ENCODE peak calls at places on chromosomes 11 and 22, in ten cellular contexts. B, E, Z, M, D, P, X, G, U and Q are unnamed samples. For H3K4me1, the result is how much of the 10 kb centered on the place peaks cover.

GRCh38 chr11:131686836-131687235 is 316.4 kb downstream of the NTM start:
- DNase-seq in B (no peak), E (no peak), Z (no peak), M (no peak), D (no peak), P (no peak), X (no peak), G (no peak), U (no peak), Q (no peak)

GRCh38 chr22:20672732-20673131 is 101.2 kb upstream of the SERPIND1 start:
- DNase-seq in B (no peak), E (no peak), Z (no peak), M (no peak), D (no peak), P (no peak), X (no peak), G (no peak), U (no peak), Q (no peak)

GRCh38 chr11:86443415-86443814 is 68.7 kb downstream of the CCDC81 start:
- DNase-seq in B (no peak), E (no peak), Z (no peak), M (no peak), D (no peak), P (no peak), X (no peak), G (no peak), U (no peak), Q (no peak)

GRCh38 chr22:43313497-43314474 is 29.4 kb downstream of the SCUBE1 start:
- DNase-seq in B (no peak), E (no peak), Z (no peak), M (peak), D (peak), P (no peak), X (no peak), G (no peak), U (no peak), Q (no peak)

GRCh38 chr11:65419773-65420481 is 2.7 kb upstream of the NEAT1 start:
- DNase-seq in B (peak), E (no peak), Z (peak), M (peak), D (peak), P (peak), X (peak), G (peak), U (peak), Q (peak)

GRCh38 chr11:126870021-126870420 is 130.5 kb downstream of the KIRREL3 start:
- DNase-seq in B (no peak), E (no peak), Z (no peak), M (no peak), D (no peak), P (no peak), X (no peak), G (no peak), U (no peak), Q (no peak)

GRCh38 chr11:124470516-124471231 is 25.2 kb upstream of the OR8B8 start:
- DNase-seq in B (no peak), E (no peak), Z (no peak), M (no peak), D (no peak), P (no peak), X (no peak), G (no peak), U (no peak), Q (no peak)

GRCh38 chr22:27220349-27220748 is 563.0 kb downstream of the MIAT start:
- DNase-seq in B (no peak), E (no peak), Z (no peak), M (no peak), D (no peak), P (no peak), X (no peak), G (no peak), U (no peak), Q (no peak)

GRCh38 chr22:19523240-19524169 is 705 bp downstream of the CLDN5 start:
- DNase-seq in B (no peak), E (peak), Z (no peak), M (peak), D (peak), P (no peak), X (no peak), G (peak), U (no peak), Q (no peak)

GRCh38 chr11:77074205-77074604 is 7.4 kb downstream of the CAPN5 start:
- DNase-seq in B (no peak), E (no peak), Z (peak), M (no peak), D (no peak), P (peak), X (no peak), G (no peak), U (no peak), Q (no peak)

GRCh38 chr22:17171313-17172171 is 12.5 kb upstream of the HDHD5 start:
- DNase-seq in B (peak), E (peak), Z (peak), M (peak), D (peak), P (peak), X (peak), G (peak), U (peak), Q (peak)

GRCh38 chr11:72724851-72725730 is 27.1 kb downstream of the ARAP1 start:
- DNase-seq in B (peak), E (peak), Z (peak), M (peak), D (peak), P (peak), X (peak), G (no peak), U (peak), Q (peak)

GRCh38 chr22:33859311-33859710 is 61.0 kb downstream of the LARGE1 start:
- DNase-seq in B (no peak), E (no peak), Z (no peak), M (no peak), D (no peak), P (no peak), X (no peak), G (no peak), U (no peak), Q (no peak)

GRCh38 chr11:12885717-12886226 is 123.3 kb upstream of the RASSF10 start:
- DNase-seq in B (no peak), E (no peak), Z (no peak), M (no peak), D (no peak), P (no peak), X (no peak), G (no peak), U (no peak), Q (no peak)

GRCh38 chr11:72751293-72752087 is 718 bp downstream of the ARAP1 start:
- DNase-seq in B (peak), E (no peak), Z (peak), M (no peak), D (peak), P (no peak), X (no peak), G (no peak), U (no peak), Q (no peak)

DNA sequence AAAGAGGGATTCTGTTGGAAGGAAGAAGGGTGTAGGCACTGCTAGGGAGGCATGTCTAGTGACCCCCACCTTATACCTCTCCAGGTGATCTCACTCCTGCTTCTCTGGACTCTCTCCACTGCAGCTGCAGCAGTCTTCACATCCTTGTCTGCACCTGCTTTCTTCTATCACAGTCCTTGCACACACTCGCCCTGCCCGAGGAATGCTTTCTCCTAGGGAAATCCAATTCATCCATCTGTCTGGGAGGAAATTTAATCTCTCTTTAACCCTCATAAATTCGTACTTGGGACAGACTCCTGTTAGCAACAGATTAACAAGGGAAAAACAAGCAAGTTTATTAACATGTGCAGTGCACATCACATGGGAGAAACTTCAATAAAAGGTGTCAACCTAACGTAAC is 11.4 kb upstream of the RCN1 start:
- DNase-seq in B (no peak), E (no peak), Z (no peak), M (no peak), D (no peak), P (no peak), X (no peak), G (no peak), U (no peak), Q (no peak)
- H3K27ac ChIP-seq in B (no peak), E (no peak), Z (no peak), M (no peak), D (no peak), P (no peak), X (no peak), G (no peak), U (no peak), Q (no peak)

GRCh38 chr11:69275178-69275577 is 18.8 kb upstream of the MYEOV start:
- DNase-seq in B (no peak), E (no peak), Z (no peak), M (no peak), D (no peak), P (no peak), X (no peak), G (no peak), U (no peak), Q (no peak)
- H3K4me1 ChIP-seq in B (under half), E (under half), Z (under half), M (under half), D (under half), P (under half), X (under half), G (under half), U (under half), Q (under half)

GRCh38 chr11:330307-330693 is 9.6 kb upstream of the IFITM3 start:
- DNase-seq in B (no peak), E (no peak), Z (no peak), M (no peak), D (peak), P (no peak), X (no peak), G (no peak), U (no peak), Q (no peak)
- H3K27ac ChIP-seq in B (no peak), E (no peak), Z (no peak), M (no peak), D (peak), P (no peak), X (no peak), G (no peak), U (no peak), Q (no peak)

DNA sequence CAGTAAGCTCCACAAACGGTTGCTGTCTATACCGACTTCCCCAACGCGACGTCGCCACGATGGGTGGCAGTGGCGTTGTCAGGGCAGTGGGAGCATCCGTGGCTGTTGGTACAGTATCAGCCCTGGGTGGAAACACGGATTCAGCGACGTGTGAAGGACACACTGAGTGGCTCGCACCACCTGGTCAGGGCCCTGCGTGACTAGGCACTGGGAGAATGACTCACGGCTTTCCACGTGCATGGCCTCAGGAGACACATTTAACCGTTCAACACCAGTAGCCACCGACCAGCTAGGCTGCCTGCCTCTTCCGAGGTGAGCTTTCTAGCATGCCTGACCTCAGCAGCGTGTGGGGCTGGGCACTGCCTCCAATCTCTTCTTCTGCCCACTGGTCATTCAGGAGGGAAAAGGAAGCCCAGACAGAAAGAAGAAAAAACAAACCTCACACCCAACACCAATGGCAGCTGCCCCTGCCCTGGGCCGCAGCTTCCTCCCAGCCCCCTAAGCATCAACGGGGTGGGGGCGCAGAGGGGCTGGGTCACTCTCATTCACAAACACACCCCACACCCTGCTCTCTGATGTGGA is 59.0 kb downstream of the MYH9 start:
- DNase-seq in B (peak), E (no peak), Z (peak), M (no peak), D (peak), P (peak), X (no peak), G (no peak), U (no peak), Q (peak)
- H3K4me1 ChIP-seq in B (half or more), E (under half), Z (half or more), M (under half), D (half or more), P (half or more), X (half or more), G (half or more), U (half or more), Q (half or more)

GRCh38 chr11:121465709-121466062 is 12.9 kb upstream of the SORL1-AS1 start:
- DNase-seq in B (no peak), E (no peak), Z (no peak), M (no peak), D (no peak), P (no peak), X (no peak), G (no peak), U (no peak), Q (no peak)
- H3K27ac ChIP-seq in B (no peak), E (no peak), Z (no peak), M (no peak), D (peak), P (no peak), X (peak), G (peak), U (peak), Q (peak)

DNA sequence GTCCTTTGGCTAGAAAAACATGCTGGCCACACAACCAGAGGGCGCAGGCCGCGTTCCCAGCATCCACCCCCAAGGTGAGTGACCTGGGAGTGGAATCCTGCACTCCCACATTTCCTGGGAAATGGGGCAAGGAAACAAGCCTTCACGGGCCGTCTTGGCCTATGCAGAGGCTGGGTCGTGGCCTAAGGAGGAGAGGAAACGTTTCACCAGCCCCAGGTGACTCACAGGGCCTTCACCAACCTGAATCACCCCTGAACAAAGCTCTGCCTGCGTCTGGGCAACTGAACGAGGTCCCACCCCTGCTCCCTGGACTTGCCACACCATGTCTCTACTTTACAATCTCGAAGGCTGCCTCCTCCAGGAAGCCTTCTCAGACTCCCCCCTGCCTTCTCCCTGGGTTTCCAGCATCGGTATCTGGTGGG is 13.2 kb downstream of the MYH9 start:
- DNase-seq in B (no peak), E (no peak), Z (no peak), M (no peak), D (no peak), P (no peak), X (no peak), G (no peak), U (peak), Q (peak)
- H3K4me1 ChIP-seq in B (under half), E (under half), Z (half or more), M (under half), D (half or more), P (under half), X (half or more), G (half or more), U (half or more), Q (half or more)

GRCh38 chr11:9982796-9983579 is 311.0 kb downstream of the SBF2 start:
- DNase-seq in B (no peak), E (no peak), Z (no peak), M (peak), D (no peak), P (no peak), X (no peak), G (no peak), U (no peak), Q (no peak)
- H3K27ac ChIP-seq in B (no peak), E (no peak), Z (no peak), M (peak), D (no peak), P (no peak), X (no peak), G (no peak), U (no peak), Q (no peak)

DNA sequence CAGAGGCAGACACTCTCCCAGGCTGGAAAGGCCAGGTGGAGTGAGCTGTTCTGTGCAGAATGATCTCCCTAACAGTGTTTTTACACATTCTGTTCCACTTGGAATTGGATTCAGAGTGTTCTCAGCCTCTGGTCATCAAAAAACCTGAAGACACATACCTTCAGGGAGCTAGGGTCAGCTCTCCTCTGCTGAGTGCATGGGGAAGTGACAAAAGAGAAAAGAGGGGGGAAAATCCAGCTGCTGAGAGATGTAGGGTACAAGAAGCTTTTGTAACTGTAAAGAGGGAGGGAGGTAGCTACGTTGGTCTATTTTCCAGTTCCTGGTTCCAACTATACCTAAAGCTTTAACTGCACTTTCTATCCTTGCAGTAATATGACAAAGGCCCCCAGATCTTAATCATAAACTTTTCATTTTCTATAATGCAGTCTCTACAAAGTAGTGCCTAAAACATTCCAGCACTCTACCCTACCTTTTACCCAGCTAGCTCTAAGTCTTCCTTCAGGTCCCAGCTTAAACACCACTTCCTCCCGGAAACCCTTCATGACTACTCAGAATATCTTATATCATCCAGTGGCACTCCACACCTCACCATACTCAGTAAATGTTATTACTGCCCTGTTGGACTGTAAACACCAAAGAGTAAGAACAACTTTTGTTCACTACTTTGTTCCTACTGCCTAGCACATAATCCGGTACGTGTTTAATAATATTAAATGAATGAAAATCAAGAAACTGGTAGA is 9.2 kb downstream of the MAPK1 start:
- DNase-seq in B (no peak), E (no peak), Z (no peak), M (no peak), D (no peak), P (no peak), X (no peak), G (no peak), U (no peak), Q (no peak)
- H3K4me1 ChIP-seq in B (under half), E (under half), Z (half or more), M (under half), D (half or more), P (under half), X (under half), G (half or more), U (half or more), Q (half or more)

GRCh38 chr11:36371161-36371560 is 75.1 kb downstream of the PRR5L start:
- DNase-seq in B (no peak), E (no peak), Z (no peak), M (no peak), D (no peak), P (no peak), X (no peak), G (no peak), U (no peak), Q (no peak)
- H3K27ac ChIP-seq in B (no peak), E (no peak), Z (no peak), M (no peak), D (no peak), P (no peak), X (no peak), G (no peak), U (no peak), Q (no peak)